ENCODE peak calls at places on chromosome 18, in ten cellular contexts. K is A549, H is SK-N-SH, O is HepG2, V is GM12878, T is K562, E is tibial nerve, R is transverse colon, Q is stomach, M is upper lobe of left lung. N is an unnamed sample.
A peak's percentile ranks its signal among the peaks of the same experiment; 100 is the strongest.

GRCh38 chr18:2979027-2979570 is 33.8 kb downstream of the LPIN2 start:
- DNase-seq in E (no peak), R (no peak), H (no peak), Q (no peak), O (no peak), T (no peak), V (no peak), M (no peak), K (no peak), N (no peak)

GRCh38 chr18:70998490-70998889 is 709.6 kb downstream of the SOCS6 start:
- DNase-seq in T (no peak), Q (no peak), K (no peak), E (no peak), R (no peak), M (no peak), V (no peak), O (no peak), H (no peak), N (no peak)

GRCh38 chr18:39453882-39454281 is 1888.3 kb upstream of the CELF4 start:
- DNase-seq in O (peak; percentile 30), M (no peak), V (no peak), H (no peak), K (no peak), T (no peak), R (no peak), E (no peak), Q (no peak), N (no peak)

GRCh38 chr18:9101730-9102390 is 639 bp upstream of the NDUFV2 start:
- DNase-seq in Q (no peak), V (no peak), M (no peak), O (peak; percentile 67), R (no peak), T (peak; percentile 74), K (peak; percentile 29), H (peak; percentile 66), E (no peak), N (no peak)

GRCh38 chr18:8793445-8794132 is 88.2 kb downstream of the MTCL1 start:
- DNase-seq in Q (no peak), R (no peak), E (no peak), K (no peak), O (no peak), H (peak; percentile 75), V (no peak), M (no peak), T (no peak), N (no peak)

GRCh38 chr18:49745051-49746014 is 68.0 kb downstream of the ACAA2 start:
- DNase-seq in K (no peak), O (no peak), V (no peak), E (no peak), R (no peak), M (peak; percentile 10), H (no peak), T (no peak), Q (no peak), N (no peak)

GRCh38 chr18:11661430-11661829 is 27.6 kb upstream of the GNAL start:
- DNase-seq in T (peak; percentile 9), R (no peak), O (no peak), Q (no peak), E (no peak), M (no peak), K (no peak), V (no peak), H (no peak), N (no peak)

GRCh38 chr18:13813271-13813849 is 10.6 kb upstream of the MC5R start:
- DNase-seq in M (no peak), V (no peak), K (peak; percentile 53), Q (peak; percentile 76), T (peak; percentile 59), H (peak; percentile 77), E (peak; percentile 52), R (peak; percentile 70), O (peak; percentile 54), N (no peak)

GRCh38 chr18:29147944-29148343 is 971.0 kb upstream of the CDH2 start:
- DNase-seq in E (no peak), M (no peak), R (no peak), T (no peak), Q (no peak), H (no peak), K (no peak), V (no peak), O (no peak), N (no peak)

GRCh38 chr18:1928711-1929110 is 642.6 kb downstream of the METTL4 start:
- DNase-seq in M (no peak), H (no peak), O (no peak), R (no peak), Q (no peak), K (no peak), E (no peak), T (no peak), V (no peak), N (no peak)

GRCh38 chr18:9631814-9632496 is 17.6 kb upstream of the PPP4R1 start:
- DNase-seq in Q (no peak), O (no peak), K (peak; percentile 62), H (no peak), R (no peak), M (no peak), T (no peak), V (no peak), E (no peak), N (no peak)

GRCh38 chr18:76256897-76257500 is 238.0 kb downstream of the ZNF516 start:
- DNase-seq in E (no peak), T (peak; percentile 6), K (peak; percentile 16), M (no peak), R (no peak), Q (no peak), H (peak; percentile 42), V (no peak), O (peak; percentile 22), N (peak; percentile 61)

GRCh38 chr18:49875783-49876182 is 62.5 kb upstream of the ACAA2 start:
- DNase-seq in M (no peak), T (no peak), R (no peak), E (no peak), V (no peak), H (peak; percentile 45), K (no peak), O (no peak), Q (no peak), N (no peak)

DNA sequence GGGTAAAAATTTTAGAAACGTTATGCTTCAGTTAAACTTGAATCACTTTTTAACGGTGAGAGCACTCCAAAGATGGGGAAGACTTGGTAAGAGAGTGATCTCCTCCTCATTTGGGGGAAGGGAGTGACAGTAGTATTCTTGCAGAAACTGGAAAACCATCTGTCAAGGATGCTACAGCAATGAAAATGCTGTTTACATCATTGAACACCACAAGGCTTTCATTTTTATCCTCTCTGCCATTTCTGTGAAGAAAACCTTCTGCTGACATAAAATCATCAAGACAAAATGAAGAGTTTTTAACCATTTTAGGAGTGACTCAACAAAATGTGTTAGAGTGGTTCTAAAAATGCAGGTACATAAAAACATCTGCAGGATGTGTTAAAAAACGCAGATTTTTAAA is 38.1 kb downstream of the CDH2 start:
- DNase-seq in R (no peak), V (no peak), O (no peak), T (no peak), Q (no peak), K (no peak), E (no peak), M (no peak), H (no peak), N (no peak)
- TF ChIP-seq EP300 in R (no peak), V (no peak), O (no peak), T (no peak), Q (no peak), K (no peak), E (no peak), M (no peak), H (no peak), N (no peak)

GRCh38 chr18:58128286-58129018 is 84.4 kb downstream of the NEDD4L start:
- DNase-seq in V (no peak), Q (peak; percentile 42), H (no peak), O (peak; percentile 75), M (no peak), T (no peak), E (no peak), R (peak; percentile 42), K (no peak), N (no peak)
- TF ChIP-seq EP300 in V (no peak), Q (no peak), H (no peak), O (no peak), M (no peak), T (no peak), E (no peak), R (no peak), K (no peak), N (no peak)

GRCh38 chr18:213977-214376 is 53.9 kb downstream of the THOC1 start:
- DNase-seq in R (no peak), O (no peak), E (no peak), Q (no peak), H (no peak), K (no peak), V (no peak), M (no peak), T (no peak), N (no peak)

GRCh38 chr18:210780-211179 is 52.4 kb downstream of the USP14 start:
- DNase-seq in T (no peak), E (no peak), K (no peak), O (no peak), M (no peak), H (no peak), V (no peak), Q (no peak), R (no peak), N (no peak)

GRCh38 chr18:213505-213904 is 54.3 kb downstream of the THOC1 start:
- DNase-seq in E (no peak), R (no peak), Q (no peak), M (no peak), T (no peak), K (no peak), V (no peak), H (no peak), O (no peak), N (no peak)

GRCh38 chr18:211582-211981 is 53.2 kb downstream of the USP14 start:
- DNase-seq in M (no peak), V (no peak), Q (no peak), R (no peak), O (no peak), T (no peak), K (no peak), H (no peak), E (no peak), N (no peak)

GRCh38 chr18:212780-213179 is 54.4 kb downstream of the USP14 start:
- DNase-seq in E (no peak), O (no peak), K (no peak), Q (no peak), V (no peak), T (no peak), H (peak; percentile 8), R (no peak), M (no peak), N (no peak)
- TF ChIP-seq EP300 in E (no peak), O (no peak), K (no peak), Q (no peak), V (no peak), T (no peak), H (no peak), R (no peak), M (no peak), N (no peak)

DNA sequence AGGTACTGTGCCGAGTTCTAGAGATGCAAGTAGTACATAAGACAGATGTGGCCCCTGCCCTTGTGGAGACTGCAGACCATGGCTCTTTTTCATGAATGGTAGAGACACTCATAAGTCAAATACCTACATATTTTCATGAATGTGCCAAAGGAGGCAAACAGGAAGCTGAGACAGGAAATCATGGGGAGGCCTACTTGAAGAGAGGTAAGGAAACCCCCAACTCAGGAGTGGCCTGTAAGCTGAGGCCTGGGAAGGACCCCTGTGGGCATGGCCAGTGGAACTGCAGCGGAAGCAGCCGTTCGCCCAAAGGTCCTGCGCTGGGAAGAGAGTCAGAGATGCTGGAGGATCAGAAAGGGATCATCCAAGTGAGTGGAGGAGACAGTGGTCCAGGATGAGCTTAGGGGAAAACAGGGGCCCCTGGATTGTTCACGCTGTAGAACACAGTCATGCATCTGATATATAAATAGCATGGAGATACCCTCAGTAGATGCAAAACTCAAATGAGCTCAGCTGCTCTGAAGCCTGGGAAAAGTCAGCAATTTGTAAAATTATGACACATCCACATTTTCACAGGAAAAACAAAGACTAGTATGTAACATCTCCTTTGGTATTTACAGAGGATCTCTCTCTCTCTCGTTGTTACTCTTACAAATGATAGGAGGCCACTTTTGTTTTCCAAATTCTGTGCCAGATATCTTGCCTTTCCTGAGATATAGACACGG is 228.9 kb downstream of the NEDD4L start:
- DNase-seq in V (no peak), Q (no peak), H (no peak), O (no peak), T (no peak), E (no peak), K (no peak), R (no peak), M (no peak), N (no peak)
- TF ChIP-seq EP300 in V (no peak), Q (no peak), H (no peak), O (no peak), T (no peak), E (no peak), K (no peak), R (no peak), M (no peak), N (no peak)